ENCODE peak calls at places on chromosomes 11 and 22, in four cellular contexts. X is brain microvascular endothelial cell, W is stomach, Y is pancreas. C is an unnamed sample.

GRCh38 chr22:21866821-21867527 is 471 bp downstream of the MAPK1 start:
- DNase-seq in X (peak), W (peak), Y (no peak), C (peak)

GRCh38 chr11:119315139-119316016 is 1.6 kb downstream of the MCAM start:
- DNase-seq in W (no peak), Y (no peak), X (no peak), C (peak)

GRCh38 chr22:46336119-46337078 is 885 bp downstream of the TRMU start:
- DNase-seq in X (no peak), Y (no peak), W (peak), C (peak)

GRCh38 chr11:100687630-100688395 is 725 bp downstream of the ARHGAP42 start:
- DNase-seq in Y (no peak), X (peak), W (peak), C (peak)

GRCh38 chr11:69085490-69086095 is 36.9 kb downstream of the TPCN2 start:
- DNase-seq in W (no peak), X (no peak), Y (no peak), C (no peak)

GRCh38 chr11:32315121-32315520 is 120.2 kb downstream of the WT1 start:
- DNase-seq in W (no peak), X (no peak), Y (no peak), C (no peak)

GRCh38 chr22:36467946-36468345 is 13.5 kb downstream of the TXN2 start:
- DNase-seq in W (no peak), Y (no peak), X (peak), C (no peak)

GRCh38 chr11:115060840-115061239 is 382.5 kb downstream of the NXPE2 start:
- DNase-seq in W (no peak), X (no peak), Y (no peak), C (no peak)

GRCh38 chr11:12088047-12088481 is 22.3 kb upstream of the MICAL2 start:
- DNase-seq in X (peak), W (no peak), Y (no peak), C (peak)

GRCh38 chr22:37018815-37019308 is 385 bp downstream of the TST start:
- DNase-seq in Y (peak), W (peak), X (peak), C (peak)

GRCh38 chr22:29370556-29370955 is 17.8 kb downstream of the AP1B1 start:
- DNase-seq in W (no peak), Y (no peak), X (no peak), C (no peak)

GRCh38 chr11:29438815-29439214 is 578.0 kb downstream of the KCNA4 start:
- DNase-seq in Y (no peak), X (no peak), W (no peak), C (no peak)

GRCh38 chr11:130629039-130629438 is 180.6 kb downstream of the ADAMTS15 start:
- DNase-seq in W (no peak), Y (no peak), X (no peak), C (no peak)
- H3K27ac ChIP-seq in W (no peak), Y (no peak), X (no peak), C (no peak)

GRCh38 chr11:128715691-128716153 is 21.9 kb downstream of the FLI1 start:
- DNase-seq in Y (no peak), W (no peak), X (peak), C (no peak)

GRCh38 chr11:128714121-128714520 is 20.2 kb downstream of the FLI1 start:
- DNase-seq in W (no peak), X (no peak), Y (no peak), C (no peak)

GRCh38 chr11:128711136-128711535 is 17.3 kb downstream of the FLI1 start:
- DNase-seq in Y (no peak), W (no peak), X (peak), C (no peak)

GRCh38 chr11:128714881-128715280 is 21.0 kb downstream of the FLI1 start:
- DNase-seq in W (no peak), Y (no peak), X (peak), C (no peak)

GRCh38 chr11:128713595-128713994 is 19.7 kb downstream of the FLI1 start:
- DNase-seq in X (no peak), Y (no peak), W (no peak), C (no peak)
- H3K4me3 ChIP-seq in X (no peak), Y (no peak), W (no peak), C (no peak)

DNA sequence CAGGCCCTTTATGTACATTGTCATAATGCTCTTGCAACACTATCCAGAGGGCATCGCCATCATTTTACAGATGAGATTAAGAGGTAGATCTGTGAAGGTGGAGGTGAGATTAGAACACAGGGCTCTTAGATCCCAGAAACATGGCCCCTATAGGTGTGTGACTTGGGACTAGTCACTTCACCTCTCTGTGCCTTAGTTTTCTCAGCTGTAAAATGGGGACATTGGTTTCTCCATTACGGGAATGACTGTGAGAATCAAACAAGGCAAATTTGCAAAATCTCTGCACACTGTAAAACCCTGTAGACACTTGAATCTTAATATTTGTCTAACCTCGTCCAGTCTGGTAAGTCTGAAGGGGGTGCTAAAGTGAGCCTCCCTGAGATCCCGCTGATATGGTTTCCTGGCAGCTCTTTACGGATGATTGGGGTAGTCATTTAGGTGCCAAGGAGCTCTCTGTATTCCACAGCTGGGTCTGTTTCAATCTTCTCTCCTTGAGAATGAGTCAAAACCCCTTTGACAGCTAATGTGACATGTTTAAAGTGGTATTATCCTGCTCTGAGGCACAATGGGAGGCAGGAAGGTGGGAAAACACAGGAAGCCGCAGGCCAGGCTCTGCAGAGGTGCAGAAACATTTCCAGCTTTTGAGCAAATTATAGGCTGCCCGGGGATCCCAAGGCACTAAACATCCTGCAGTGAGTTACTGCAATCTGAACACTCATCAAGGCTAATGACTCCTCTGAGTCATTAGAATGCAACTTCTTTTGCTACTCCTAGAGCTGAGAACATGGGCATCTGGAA is 140.8 kb downstream of the CCDC81 start:
- DNase-seq in W (no peak), X (peak), Y (no peak), C (peak)
- H3K27ac ChIP-seq in W (peak), X (peak), Y (no peak), C (no peak)

GRCh38 chr11:3156282-3156660 is 8.8 kb downstream of the OSBPL5 start:
- DNase-seq in X (peak), Y (peak), W (no peak), C (no peak)
- H3K4me3 ChIP-seq in X (no peak), Y (no peak), W (peak), C (no peak)

DNA sequence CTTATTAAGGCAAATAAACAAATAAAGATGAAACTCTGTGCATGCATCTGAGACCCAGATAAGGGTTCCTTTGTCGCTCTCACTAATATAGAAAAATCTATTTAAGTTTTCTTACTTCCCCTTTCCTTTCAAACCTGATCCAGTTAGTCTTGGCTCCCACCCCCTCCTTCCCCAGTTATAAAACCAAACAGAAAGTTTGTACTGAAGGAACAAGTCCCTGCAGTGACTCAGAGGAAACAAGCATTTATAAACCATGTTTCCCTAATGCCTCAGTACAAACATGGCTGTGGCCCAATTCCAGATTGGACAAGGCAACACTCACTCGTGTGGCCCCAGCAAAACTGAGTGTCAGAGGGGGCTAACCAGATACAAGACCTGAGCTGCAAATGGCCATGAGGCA is 65.5 kb upstream of the ARHGAP20 start:
- DNase-seq in W (peak), Y (no peak), X (peak), C (peak)
- H3K27ac ChIP-seq in W (peak), Y (no peak), X (no peak), C (no peak)